ENCODE peak calls at places on chromosomes 12 and 14, in seven cellular contexts. X is PC-3, F is testis, M is B cell, G is fibroblast of the aortic adventitia, N is astrocyte, V is BE2C. Y is an unnamed sample.

GRCh38 chr12:76153616-76154015 is 69.1 kb upstream of the NAP1L1 start:
- DNase-seq in X (no peak), V (no peak), G (no peak), F (no peak), M (no peak), N (no peak), Y (no peak)

GRCh38 chr12:638948-639557 is 24.2 kb downstream of the NINJ2 start:
- DNase-seq in V (no peak), M (no peak), F (no peak), G (no peak), N (no peak), X (no peak), Y (no peak)

GRCh38 chr12:123069436-123070266 is 81.2 kb downstream of the PITPNM2 start:
- DNase-seq in X (no peak), M (no peak), F (no peak), N (no peak), G (no peak), V (no peak), Y (no peak)

GRCh38 chr14:88492272-88493089 is 62.3 kb downstream of the PTPN21 start:
- DNase-seq in X (peak), F (peak), N (peak), M (peak), V (peak), G (peak), Y (peak)

GRCh38 chr14:85534435-85534834 is 4.5 kb downstream of the FLRT2 start:
- DNase-seq in F (peak), V (no peak), N (no peak), G (no peak), X (no peak), M (no peak), Y (peak)

GRCh38 chr12:65889144-65889880 is 65.0 kb downstream of the HMGA2 start:
- DNase-seq in X (no peak), N (no peak), G (no peak), V (no peak), F (no peak), M (no peak), Y (no peak)

GRCh38 chr12:22360772-22361171 is 26.3 kb upstream of the ST8SIA1 start:
- DNase-seq in V (no peak), X (no peak), F (no peak), G (no peak), N (no peak), M (no peak), Y (no peak)

GRCh38 chr12:56590237-56590830 is 39.8 kb downstream of the BAZ2A start:
- DNase-seq in F (peak), N (no peak), V (peak), G (no peak), X (peak), M (no peak), Y (peak)

GRCh38 chr14:33714527-33715222 is 236.2 kb downstream of the EGLN3 start:
- DNase-seq in F (no peak), N (peak), M (no peak), G (peak), V (no peak), X (peak), Y (peak)

GRCh38 chr12:2640709-2641108 is 154.1 kb upstream of the FKBP4 start:
- DNase-seq in F (no peak), G (peak), X (peak), M (no peak), N (peak), V (no peak), Y (peak)

GRCh38 chr12:96908170-96908675 is 1.2 kb downstream of the NEDD1 start:
- DNase-seq in X (peak), M (no peak), G (no peak), V (no peak), N (no peak), F (no peak), Y (no peak)

GRCh38 chr14:26960049-26960688 is 362.3 kb upstream of the NOVA1 start:
- DNase-seq in X (no peak), V (no peak), F (no peak), G (no peak), M (no peak), N (no peak), Y (no peak)

GRCh38 chr14:51441001-51441400 is 201.0 kb downstream of the TMX1 start:
- DNase-seq in X (peak), F (peak), V (no peak), N (no peak), M (no peak), G (peak), Y (peak)

GRCh38 chr12:121800694-121801600 is 2.9 kb upstream of the SETD1B start:
- DNase-seq in M (peak), G (peak), N (peak), X (peak), F (peak), V (peak), Y (peak)

GRCh38 chr14:82510007-82510406 is 976.4 kb upstream of the SEL1L start:
- DNase-seq in M (no peak), F (no peak), X (no peak), G (no peak), N (no peak), V (no peak), Y (no peak)

GRCh38 chr12:3527181-3527580 is 36.2 kb downstream of the PRMT8 start:
- DNase-seq in N (peak), M (no peak), G (peak), F (no peak), V (no peak), X (peak), Y (peak)

GRCh38 chr14:96585672-96586013 is 83.5 kb downstream of the PAPOLA start:
- DNase-seq in N (no peak), F (no peak), V (no peak), X (no peak), M (peak), G (no peak), Y (no peak)

GRCh38 chr14:51552768-51553426 is 98.8 kb upstream of the FRMD6 start:
- DNase-seq in G (no peak), V (peak), F (no peak), N (no peak), X (peak), M (no peak), Y (no peak)

GRCh38 chr14:65156568-65157366 is 54.5 kb upstream of the MAX start:
- DNase-seq in M (no peak), N (peak), F (peak), G (peak), X (peak), V (no peak), Y (peak)

GRCh38 chr14:35506927-35507326 is 27.0 kb upstream of the INSM2 start:
- DNase-seq in V (no peak), N (peak), M (no peak), X (no peak), F (no peak), G (peak), Y (peak)

GRCh38 chr12:108390495-108391203 is 51.5 kb upstream of the CMKLR1 start:
- DNase-seq in X (no peak), N (no peak), F (no peak), G (no peak), V (no peak), M (no peak), Y (no peak)

GRCh38 chr12:49578471-49579112 is 10.7 kb upstream of the MCRS1 start:
- DNase-seq in V (no peak), X (no peak), N (no peak), G (no peak), M (no peak), F (no peak), Y (no peak)

GRCh38 chr12:66036317-66036716 is 94.2 kb downstream of the LLPH start:
- DNase-seq in N (peak), V (no peak), F (no peak), M (no peak), G (peak), X (peak), Y (peak)

GRCh38 chr14:96598332-96598928 is 96.2 kb downstream of the PAPOLA start:
- DNase-seq in G (no peak), X (no peak), M (no peak), V (peak), N (no peak), F (no peak), Y (no peak)

GRCh38 chr14:69932391-69932790 is 53.2 kb downstream of the SMOC1 start:
- DNase-seq in M (no peak), V (no peak), X (no peak), F (no peak), N (no peak), G (no peak), Y (no peak)

GRCh38 chr12:7750350-7750749 is 3.2 kb upstream of the CLEC4C start:
- DNase-seq in F (no peak), X (no peak), N (no peak), V (no peak), M (no peak), G (no peak), Y (no peak)

GRCh38 chr14:67583711-67584644 is 16.1 kb downstream of the PIGH start:
- DNase-seq in N (peak), F (peak), V (peak), G (peak), X (peak), M (peak), Y (peak)

GRCh38 chr12:32049956-32050355 is 56.7 kb upstream of the BICD1 start:
- DNase-seq in F (no peak), M (no peak), V (no peak), X (no peak), N (no peak), G (no peak), Y (no peak)

GRCh38 chr12:88108021-88108420 is 33.9 kb downstream of the CEP290 start:
- DNase-seq in F (no peak), V (no peak), M (no peak), G (peak), X (peak), N (no peak), Y (peak)

GRCh38 chr12:103840399-103840880 is 594 bp downstream of the NT5DC3 start:
- DNase-seq in V (no peak), M (no peak), X (peak), N (peak), F (peak), G (peak), Y (peak)

GRCh38 chr12:50097952-50098351 is 5.9 kb upstream of the GPD1 start:
- DNase-seq in F (no peak), N (no peak), G (no peak), V (no peak), M (no peak), X (no peak), Y (no peak)

GRCh38 chr14:20460458-20461229 is 590 bp downstream of the PIP4P1 start:
- DNase-seq in M (peak), G (no peak), X (peak), F (no peak), N (no peak), V (peak), Y (no peak)

GRCh38 chr12:113831486-113831885 is 134.6 kb downstream of the RBM19 start:
- DNase-seq in X (no peak), M (no peak), F (no peak), V (no peak), N (no peak), G (no peak), Y (no peak)

GRCh38 chr12:87270894-87271293 is 758.3 kb downstream of the C12orf50 start:
- DNase-seq in N (peak), F (no peak), G (peak), V (no peak), M (no peak), X (peak), Y (peak)

GRCh38 chr12:113424915-113425823 is 3.0 kb downstream of the SDSL start:
- DNase-seq in V (peak), F (peak), M (no peak), G (peak), X (peak), N (no peak), Y (peak)

GRCh38 chr14:42190744-42191143 is 584.1 kb downstream of the LRFN5 start:
- DNase-seq in G (no peak), M (no peak), F (no peak), V (no peak), X (no peak), N (no peak), Y (no peak)

GRCh38 chr12:75889214-75889613 is 142.4 kb downstream of the PHLDA1 start:
- DNase-seq in G (no peak), F (peak), V (no peak), X (no peak), N (no peak), M (no peak), Y (no peak)

GRCh38 chr12:15320881-15321280 is 1.4 kb upstream of the PTPRO start:
- DNase-seq in X (no peak), M (no peak), V (no peak), G (no peak), N (no peak), F (no peak), Y (no peak)

GRCh38 chr12:26817183-26817591 is 15.8 kb downstream of the ITPR2 start:
- DNase-seq in X (no peak), F (no peak), V (no peak), G (no peak), M (no peak), N (no peak), Y (no peak)

DNA sequence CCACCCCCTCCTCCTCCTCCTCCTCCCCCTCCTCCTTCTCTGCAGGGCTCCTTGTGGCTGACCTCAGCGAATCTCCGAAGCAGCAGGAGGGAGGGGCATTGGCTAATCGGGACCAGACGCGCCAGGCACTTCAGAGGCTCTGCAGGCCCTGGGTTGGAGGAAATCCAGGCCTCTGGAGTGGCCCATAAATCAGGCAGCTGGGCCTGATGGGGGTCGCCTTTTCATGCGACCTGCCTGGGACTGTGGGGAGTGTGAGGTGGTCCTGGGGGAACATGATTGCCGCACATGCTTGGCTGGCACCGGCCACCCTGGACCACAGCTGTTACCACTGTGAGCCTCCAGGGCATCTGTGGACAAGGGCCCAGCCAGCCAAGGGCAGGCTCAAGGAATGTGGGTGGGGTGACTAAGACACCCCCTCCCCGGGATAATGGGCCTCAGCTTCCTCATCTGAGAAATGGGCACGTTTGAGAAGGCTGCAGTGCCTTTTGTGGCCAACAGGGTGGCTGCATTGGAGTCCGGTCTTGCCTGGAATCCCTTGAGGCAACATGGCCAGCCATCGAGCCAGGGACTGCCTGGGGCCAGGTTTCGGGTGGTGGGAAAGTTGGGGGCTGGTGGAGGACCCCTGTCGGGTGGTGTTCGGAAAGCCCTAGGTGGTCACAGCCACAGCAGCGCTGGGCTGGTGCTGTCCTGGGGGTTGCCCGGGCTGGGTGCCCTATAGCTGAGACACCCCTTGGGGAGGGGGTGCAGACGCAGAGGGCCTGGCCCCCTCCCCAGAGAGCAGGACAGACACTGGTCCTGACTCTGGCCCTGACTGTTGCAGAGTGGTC is 12.0 kb downstream of the KIF26A start:
- DNase-seq in F (no peak), N (peak), V (peak), X (no peak), G (no peak), M (no peak), Y (peak)
- TF ChIP-seq CTCF in F (peak), N (no peak), V (peak), X (peak), G (peak), M (peak), Y (peak)

GRCh38 chr12:40832668-40833067 is 140.4 kb downstream of the CNTN1 start:
- DNase-seq in M (no peak), X (no peak), V (no peak), F (no peak), G (no peak), N (no peak), Y (no peak)
- TF ChIP-seq CTCF in M (no peak), X (no peak), V (no peak), F (no peak), G (no peak), N (no peak), Y (no peak)

GRCh38 chr12:6666211-6666610 is 3.3 kb upstream of the ING4 start:
- DNase-seq in X (no peak), N (peak), F (no peak), V (no peak), M (no peak), G (no peak), Y (no peak)

GRCh38 chr12:6664902-6665301 is 2.0 kb upstream of the ING4 start:
- DNase-seq in F (no peak), N (no peak), G (no peak), X (no peak), M (no peak), V (no peak), Y (peak)

GRCh38 chr12:6662906-6663742 is at the start of gene ING4:
- DNase-seq in N (peak), X (peak), F (peak), M (peak), V (peak), G (peak), Y (peak)

GRCh38 chr12:6672143-6672542 is 9.2 kb upstream of the ING4 start:
- DNase-seq in V (no peak), M (no peak), F (no peak), X (no peak), N (no peak), G (no peak), Y (no peak)

DNA sequence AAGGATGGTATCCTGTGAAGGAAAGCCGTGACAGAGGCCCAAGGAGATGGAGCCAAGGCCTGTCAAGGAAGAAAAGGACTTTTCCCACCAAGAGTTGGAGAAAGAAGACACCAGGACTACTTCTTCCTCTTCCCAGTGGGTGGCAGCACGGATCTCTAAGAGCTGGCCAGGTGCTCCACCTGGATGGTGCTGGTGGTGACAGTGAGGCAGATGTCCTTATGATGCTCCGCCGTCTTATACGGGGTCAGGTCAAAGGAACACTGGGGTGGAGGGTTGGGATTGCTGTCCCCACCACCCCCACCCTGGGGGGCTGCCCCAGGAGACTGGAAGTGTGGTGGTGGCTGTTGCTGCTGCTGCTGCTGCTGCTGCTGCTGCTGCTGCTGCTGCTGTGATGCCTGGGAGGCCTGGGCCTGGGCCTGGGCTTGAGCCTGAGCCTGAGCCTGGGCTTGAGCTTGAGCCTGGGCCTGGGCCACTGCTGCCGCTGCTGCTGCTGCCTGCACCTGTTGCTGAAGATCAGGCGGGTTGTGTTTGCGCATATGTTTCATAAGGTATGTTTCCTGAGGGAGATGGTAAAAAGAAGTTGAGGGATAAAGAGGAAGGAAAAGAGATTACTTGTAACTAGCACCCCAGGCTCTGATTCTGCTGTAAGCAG is 4.8 kb upstream of the ING4 start:
- DNase-seq in G (no peak), X (peak), N (no peak), M (no peak), V (no peak), F (no peak), Y (no peak)
- TF ChIP-seq CTCF in G (no peak), X (peak), N (peak), M (no peak), V (peak), F (no peak), Y (no peak)

GRCh38 chr12:47636908-47637780 is 68.7 kb downstream of the RPAP3 start:
- DNase-seq in N (no peak), G (peak), V (peak), F (peak), X (peak), M (no peak), Y (peak)
- TF ChIP-seq CTCF in N (peak), G (peak), V (peak), F (peak), X (peak), M (peak), Y (peak)

Y was measured in cardiac fibroblast.